ENCODE peak calls at places on chromosomes 6 and 20, in six cellular contexts. U, X, A, Y, T and L are unnamed samples. For H3K36me3, the result is how much of the 10 kb centered on the place peaks cover.

GRCh38 chr6:108999428-108999827 is 95.2 kb downstream of the SESN1 start:
- DNase-seq in A (no peak), T (no peak), Y (no peak), U (no peak), X (no peak), L (no peak)

GRCh38 chr6:136612666-136613389 is 62.6 kb upstream of the MAP7 start:
- DNase-seq in T (no peak), U (no peak), A (no peak), Y (no peak), X (no peak), L (no peak)

GRCh38 chr6:79455446-79455845 is 81.8 kb downstream of the LCA5 start:
- DNase-seq in A (no peak), U (no peak), Y (no peak), T (no peak), X (no peak), L (no peak)

GRCh38 chr6:32369678-32370077 is 2.0 kb downstream of the TSBP1 start:
- DNase-seq in A (peak), X (peak), Y (peak), T (no peak), U (no peak), L (peak)

GRCh38 chr6:113664909-113665308 is 192.2 kb upstream of the MARCKS start:
- DNase-seq in U (no peak), T (no peak), A (no peak), X (no peak), Y (no peak), L (no peak)

GRCh38 chr6:8084586-8084985 is 17.8 kb downstream of the EEF1E1 start:
- DNase-seq in A (no peak), Y (no peak), X (no peak), T (no peak), U (no peak), L (no peak)

GRCh38 chr6:44735631-44735963 is 348.1 kb downstream of the CDC5L start:
- DNase-seq in A (peak), T (no peak), Y (peak), X (peak), U (no peak), L (peak)

GRCh38 chr6:165519316-165519715 is 143.7 kb downstream of the PDE10A start:
- DNase-seq in Y (no peak), A (no peak), X (peak), U (no peak), T (no peak), L (no peak)

GRCh38 chr6:579339-579738 is 77.6 kb downstream of the HUS1B start:
- DNase-seq in T (peak), U (no peak), Y (no peak), A (peak), X (peak), L (no peak)
- TF ChIP-seq CTCF in T (peak), U (peak), Y (peak), A (peak), X (peak), L (peak)

GRCh38 chr20:34750484-34750883 is 46.3 kb downstream of the TP53INP2 start:
- DNase-seq in T (no peak), A (no peak), Y (no peak), X (peak), U (no peak), L (no peak)

GRCh38 chr20:34744340-34744739 is 40.2 kb downstream of the TP53INP2 start:
- DNase-seq in U (no peak), X (no peak), Y (no peak), T (no peak), A (no peak), L (no peak)

GRCh38 chr20:34747479-34747878 is 43.3 kb downstream of the TP53INP2 start:
- DNase-seq in T (no peak), A (no peak), Y (no peak), X (no peak), U (no peak), L (no peak)

GRCh38 chr20:34743039-34743438 is 38.9 kb downstream of the TP53INP2 start:
- DNase-seq in Y (no peak), U (no peak), T (no peak), A (no peak), X (no peak), L (no peak)

GRCh38 chr20:34744847-34745246 is 40.7 kb downstream of the TP53INP2 start:
- DNase-seq in U (no peak), T (no peak), Y (no peak), A (no peak), X (no peak), L (no peak)
- H3K36me3 ChIP-seq in U (under half), T (half or more), Y (under half), A (half or more), X (under half), L (under half)

DNA sequence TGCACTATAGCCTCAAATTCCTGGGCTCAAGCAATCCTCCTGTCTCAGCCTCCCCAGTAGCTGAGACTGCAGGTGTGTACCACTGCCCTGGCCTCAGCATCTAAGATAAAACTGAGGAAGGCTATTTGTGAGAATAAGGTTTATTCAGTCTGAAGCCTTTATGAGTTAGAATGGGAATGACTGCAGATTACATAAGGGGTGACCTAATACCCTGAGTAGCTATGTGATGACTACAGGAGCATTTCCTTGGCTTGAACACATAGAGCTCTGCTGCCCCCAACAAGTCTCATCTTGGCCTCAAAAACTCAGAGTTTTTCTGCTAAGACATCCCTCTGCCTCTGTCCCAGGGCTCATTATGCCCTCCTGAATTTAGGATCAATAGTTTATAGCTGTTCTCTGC is 7.6 kb downstream of the GSS start:
- DNase-seq in A (peak), U (no peak), T (no peak), X (peak), Y (peak), L (no peak)
- TF ChIP-seq CTCF in A (peak), U (no peak), T (peak), X (peak), Y (peak), L (no peak)

GRCh38 chr6:17542243-17542642 is 57.9 kb upstream of the FAM8A1 start:
- DNase-seq in A (no peak), Y (no peak), T (no peak), X (no peak), U (no peak), L (no peak)
- H3K36me3 ChIP-seq in A (under half), Y (under half), T (under half), X (under half), U (under half), L (under half)

GRCh38 chr6:161228911-161229591 is 44.8 kb downstream of the AGPAT4 start:
- DNase-seq in Y (peak), A (peak), T (no peak), X (peak), U (peak), L (peak)
- TF ChIP-seq CTCF in Y (no peak), A (no peak), T (no peak), X (no peak), U (no peak), L (no peak)

GRCh38 chr6:152980656-152981055 is 2.2 kb downstream of the FBXO5 start:
- DNase-seq in T (no peak), A (no peak), X (no peak), Y (no peak), U (no peak), L (no peak)
- H3K36me3 ChIP-seq in T (under half), A (under half), X (under half), Y (under half), U (under half), L (under half)

DNA sequence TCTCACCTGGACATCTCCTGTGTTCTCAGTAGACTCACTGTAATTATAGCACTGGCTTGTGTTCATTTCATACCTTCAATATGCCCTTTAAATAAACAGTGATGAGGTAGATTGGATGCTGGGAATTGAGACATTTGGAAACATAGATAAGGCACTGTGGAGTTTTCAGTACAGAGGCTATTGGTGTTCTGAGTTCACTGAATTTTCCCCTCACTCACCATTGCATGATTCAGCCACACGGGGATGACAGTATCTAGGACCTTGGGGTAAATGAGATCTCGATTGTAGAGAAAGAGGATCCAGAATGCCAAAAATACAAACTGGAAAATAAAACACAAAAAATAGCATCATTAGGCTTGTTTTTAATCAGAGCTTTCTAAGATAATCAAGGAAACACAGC is 12.5 kb downstream of the ADTRP start:
- DNase-seq in X (peak), A (no peak), Y (peak), T (no peak), U (no peak), L (no peak)
- TF ChIP-seq CTCF in X (peak), A (no peak), Y (peak), T (peak), U (no peak), L (peak)

GRCh38 chr20:35627121-35627520 is 11.5 kb downstream of the SPAG4 start:
- DNase-seq in T (no peak), U (no peak), X (no peak), A (no peak), Y (no peak), L (no peak)
- H3K36me3 ChIP-seq in T (half or more), U (under half), X (under half), A (under half), Y (under half), L (under half)